ENCODE peak calls at places on chromosome 21, in seven cellular contexts. One of them, this sample, is unnamed.

GRCh38 chr21:40487406-40487805 is 359.6 kb downstream of the DSCAM start:
- DNase-seq in heart left ventricle: no peak
- DNase-seq in ovary: no peak
- DNase-seq in naive thymus-derived CD4-positive, alpha-beta T cell: no peak
- DNase-seq in sigmoid colon: no peak
- DNase-seq in aorta: no peak
- DNase-seq in endodermal cell: peak; percentile 57
- DNase-seq in this sample: no peak

GRCh38 chr21:28704746-28705145 is 287.9 kb downstream of the LTN1 start:
- DNase-seq in heart left ventricle: no peak
- DNase-seq in ovary: no peak
- DNase-seq in naive thymus-derived CD4-positive, alpha-beta T cell: no peak
- DNase-seq in sigmoid colon: no peak
- DNase-seq in aorta: no peak
- DNase-seq in endodermal cell: no peak
- DNase-seq in this sample: no peak

GRCh38 chr21:35565204-35565611 is 495.1 kb downstream of the SETD4 start:
- DNase-seq in heart left ventricle: peak; percentile 66
- DNase-seq in ovary: no peak
- DNase-seq in naive thymus-derived CD4-positive, alpha-beta T cell: no peak
- DNase-seq in sigmoid colon: no peak
- DNase-seq in aorta: peak; percentile 80
- DNase-seq in endodermal cell: peak; percentile 45
- DNase-seq in this sample: no peak

GRCh38 chr21:17757671-17758070 is 61.5 kb downstream of the C21orf91 start:
- DNase-seq in heart left ventricle: no peak
- DNase-seq in ovary: no peak
- DNase-seq in naive thymus-derived CD4-positive, alpha-beta T cell: no peak
- DNase-seq in sigmoid colon: no peak
- DNase-seq in aorta: no peak
- DNase-seq in endodermal cell: no peak
- DNase-seq in this sample: no peak

GRCh38 chr21:22319435-22319834 is 1321.2 kb downstream of the NCAM2 start:
- DNase-seq in heart left ventricle: no peak
- DNase-seq in ovary: no peak
- DNase-seq in naive thymus-derived CD4-positive, alpha-beta T cell: no peak
- DNase-seq in sigmoid colon: no peak
- DNase-seq in aorta: no peak
- DNase-seq in endodermal cell: no peak
- DNase-seq in this sample: no peak

GRCh38 chr21:37184784-37185593 is 82.1 kb downstream of the VPS26C start:
- DNase-seq in heart left ventricle: no peak
- DNase-seq in ovary: no peak
- DNase-seq in naive thymus-derived CD4-positive, alpha-beta T cell: no peak
- DNase-seq in sigmoid colon: no peak
- DNase-seq in aorta: no peak
- DNase-seq in endodermal cell: no peak
- DNase-seq in this sample: no peak

GRCh38 chr21:36135391-36136094 is 664 bp downstream of the CBR3 start:
- DNase-seq in heart left ventricle: peak; percentile 86
- DNase-seq in ovary: peak; percentile 64
- DNase-seq in naive thymus-derived CD4-positive, alpha-beta T cell: peak; percentile 32
- DNase-seq in sigmoid colon: peak; percentile 88
- DNase-seq in aorta: peak; percentile 82
- DNase-seq in endodermal cell: peak; percentile 78
- DNase-seq in this sample: peak; percentile 92

GRCh38 chr21:38773108-38774061 is 32.3 kb upstream of the ETS2 start:
- DNase-seq in heart left ventricle: no peak
- DNase-seq in ovary: no peak
- DNase-seq in naive thymus-derived CD4-positive, alpha-beta T cell: no peak
- DNase-seq in sigmoid colon: no peak
- DNase-seq in aorta: peak; percentile 83
- DNase-seq in endodermal cell: no peak
- DNase-seq in this sample: no peak

GRCh38 chr21:31741116-31741515 is 9.2 kb upstream of the SCAF4 start:
- DNase-seq in heart left ventricle: no peak
- DNase-seq in ovary: no peak
- DNase-seq in naive thymus-derived CD4-positive, alpha-beta T cell: no peak
- DNase-seq in sigmoid colon: no peak
- DNase-seq in aorta: no peak
- DNase-seq in endodermal cell: no peak
- DNase-seq in this sample: no peak

GRCh38 chr21:37642493-37642892 is 273.8 kb downstream of the KCNJ6 start:
- DNase-seq in heart left ventricle: no peak
- DNase-seq in ovary: no peak
- DNase-seq in naive thymus-derived CD4-positive, alpha-beta T cell: no peak
- DNase-seq in sigmoid colon: no peak
- DNase-seq in aorta: no peak
- DNase-seq in endodermal cell: peak; percentile 81
- DNase-seq in this sample: peak; percentile 48

GRCh38 chr21:26850116-26850643 is 5.0 kb upstream of the ADAMTS1 start:
- DNase-seq in heart left ventricle: no peak
- DNase-seq in ovary: no peak
- DNase-seq in naive thymus-derived CD4-positive, alpha-beta T cell: no peak
- DNase-seq in sigmoid colon: no peak
- DNase-seq in aorta: no peak
- DNase-seq in endodermal cell: no peak
- DNase-seq in this sample: peak; percentile 70

GRCh38 chr21:42533306-42533962 is 19.8 kb downstream of the SLC37A1 start:
- DNase-seq in heart left ventricle: no peak
- DNase-seq in ovary: no peak
- DNase-seq in naive thymus-derived CD4-positive, alpha-beta T cell: no peak
- DNase-seq in sigmoid colon: peak; percentile 47
- DNase-seq in aorta: no peak
- DNase-seq in endodermal cell: peak; percentile 24
- DNase-seq in this sample: no peak

GRCh38 chr21:42532466-42533181 is 19.0 kb downstream of the SLC37A1 start:
- DNase-seq in heart left ventricle: peak; percentile 76
- DNase-seq in ovary: no peak
- DNase-seq in naive thymus-derived CD4-positive, alpha-beta T cell: no peak
- DNase-seq in sigmoid colon: peak; percentile 87
- DNase-seq in aorta: peak; percentile 90
- DNase-seq in endodermal cell: no peak
- DNase-seq in this sample: no peak

GRCh38 chr21:42530167-42530518 is 16.5 kb downstream of the SLC37A1 start:
- DNase-seq in heart left ventricle: no peak
- DNase-seq in ovary: no peak
- DNase-seq in naive thymus-derived CD4-positive, alpha-beta T cell: no peak
- DNase-seq in sigmoid colon: peak; percentile 18
- DNase-seq in aorta: no peak
- DNase-seq in endodermal cell: no peak
- DNase-seq in this sample: no peak

GRCh38 chr21:42533963-42534355 is 20.3 kb downstream of the SLC37A1 start:
- DNase-seq in heart left ventricle: no peak
- DNase-seq in ovary: no peak
- DNase-seq in naive thymus-derived CD4-positive, alpha-beta T cell: no peak
- DNase-seq in sigmoid colon: no peak
- DNase-seq in aorta: no peak
- DNase-seq in endodermal cell: peak; percentile 22
- DNase-seq in this sample: no peak

GRCh38 chr21:42531771-42532170 is 18.1 kb downstream of the SLC37A1 start:
- DNase-seq in heart left ventricle: no peak
- DNase-seq in ovary: no peak
- DNase-seq in naive thymus-derived CD4-positive, alpha-beta T cell: no peak
- DNase-seq in sigmoid colon: peak; percentile 57
- DNase-seq in aorta: no peak
- DNase-seq in endodermal cell: no peak
- DNase-seq in this sample: no peak
- H3K4me3 ChIP-seq in heart left ventricle: no peak overlapping the region
- H3K4me3 ChIP-seq in ovary: no peak overlapping the region
- H3K4me3 ChIP-seq in naive thymus-derived CD4-positive, alpha-beta T cell: no peak overlapping the region
- H3K4me3 ChIP-seq in sigmoid colon: no peak overlapping the region
- H3K4me3 ChIP-seq in aorta: no peak overlapping the region
- H3K4me3 ChIP-seq in endodermal cell: no peak overlapping the region
- H3K4me3 ChIP-seq in this sample: no peak overlapping the region

GRCh38 chr21:46092811-46093667 is 4.9 kb upstream of the COL6A2 start:
- DNase-seq in heart left ventricle: no peak
- DNase-seq in ovary: peak; percentile 55
- DNase-seq in naive thymus-derived CD4-positive, alpha-beta T cell: no peak
- DNase-seq in sigmoid colon: peak; percentile 90
- DNase-seq in aorta: peak; percentile 73
- DNase-seq in endodermal cell: peak; percentile 37
- DNase-seq in this sample: no peak

GRCh38 chr21:46093668-46094400 is 4.1 kb upstream of the COL6A2 start:
- DNase-seq in heart left ventricle: no peak
- DNase-seq in ovary: peak; percentile 33
- DNase-seq in naive thymus-derived CD4-positive, alpha-beta T cell: no peak
- DNase-seq in sigmoid colon: peak; percentile 67
- DNase-seq in aorta: peak; percentile 68
- DNase-seq in endodermal cell: peak; percentile 50
- DNase-seq in this sample: no peak

GRCh38 chr21:46092026-46092764 is 5.7 kb upstream of the COL6A2 start:
- DNase-seq in heart left ventricle: peak; percentile 72
- DNase-seq in ovary: peak; percentile 62
- DNase-seq in naive thymus-derived CD4-positive, alpha-beta T cell: no peak
- DNase-seq in sigmoid colon: peak; percentile 97
- DNase-seq in aorta: peak; percentile 92
- DNase-seq in endodermal cell: no peak
- DNase-seq in this sample: no peak

GRCh38 chr21:46091118-46091517 is 6.8 kb upstream of the COL6A2 start:
- DNase-seq in heart left ventricle: no peak
- DNase-seq in ovary: no peak
- DNase-seq in naive thymus-derived CD4-positive, alpha-beta T cell: no peak
- DNase-seq in sigmoid colon: peak; percentile 61
- DNase-seq in aorta: no peak
- DNase-seq in endodermal cell: no peak
- DNase-seq in this sample: no peak

DNA sequence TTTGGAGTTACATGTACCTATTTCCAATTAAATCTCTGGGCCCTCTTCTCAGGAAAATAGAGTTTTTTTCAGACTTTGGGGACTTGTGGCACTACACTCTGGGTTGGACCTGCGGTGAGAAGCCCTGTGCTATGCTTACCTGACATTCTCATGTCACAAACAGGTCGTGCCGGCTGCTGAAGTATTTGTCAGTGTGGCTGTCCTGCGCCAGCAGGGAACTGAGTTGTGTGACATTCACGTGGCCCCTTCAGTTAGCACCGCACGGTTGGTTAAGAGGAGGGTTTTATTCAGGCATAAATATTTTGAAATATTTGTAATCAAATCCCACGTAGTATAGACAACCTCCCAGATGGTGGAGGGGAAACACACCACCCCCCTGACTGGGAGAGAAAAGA is 6.3 kb upstream of the COL6A2 start:
- DNase-seq in heart left ventricle: no peak
- DNase-seq in ovary: peak; percentile 33
- DNase-seq in naive thymus-derived CD4-positive, alpha-beta T cell: no peak
- DNase-seq in sigmoid colon: peak; percentile 63
- DNase-seq in aorta: peak; percentile 33
- DNase-seq in endodermal cell: no peak
- DNase-seq in this sample: no peak
- H3K4me1 ChIP-seq in heart left ventricle: no peaks in the 10 kb centered on the region
- H3K4me1 ChIP-seq in ovary: peaks cover 10% of the 10 kb centered on the region
- H3K4me1 ChIP-seq in naive thymus-derived CD4-positive, alpha-beta T cell: peaks cover 19% of the 10 kb centered on the region
- H3K4me1 ChIP-seq in sigmoid colon: peaks cover 50% of the 10 kb centered on the region
- H3K4me1 ChIP-seq in aorta: no peaks in the 10 kb centered on the region
- H3K4me1 ChIP-seq in endodermal cell: no peaks in the 10 kb centered on the region
- H3K4me1 ChIP-seq in this sample: no peaks in the 10 kb centered on the region

DNA sequence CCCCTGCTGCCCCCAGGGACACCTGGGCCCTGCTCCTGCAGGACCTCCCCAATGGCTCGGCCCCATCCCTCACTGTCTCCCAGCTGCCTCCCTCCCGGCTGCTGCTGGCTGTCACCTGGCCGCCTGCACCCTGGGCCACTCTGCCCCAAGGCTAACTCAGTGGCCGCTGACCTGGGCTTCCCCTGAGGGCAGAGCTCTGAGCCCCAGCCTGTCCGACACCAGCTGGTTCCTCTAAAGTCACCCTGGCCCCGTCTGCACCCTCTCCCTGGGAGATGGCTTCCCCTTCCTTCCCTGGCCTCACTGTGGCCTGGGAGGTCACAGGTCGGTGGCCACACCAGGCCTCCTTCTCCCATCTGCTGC is 15.0 kb downstream of the ITGB2 start:
- DNase-seq in heart left ventricle: peak; percentile 64
- DNase-seq in ovary: no peak
- DNase-seq in naive thymus-derived CD4-positive, alpha-beta T cell: no peak
- DNase-seq in sigmoid colon: no peak
- DNase-seq in aorta: no peak
- DNase-seq in endodermal cell: no peak
- DNase-seq in this sample: no peak
- H3K4me3 ChIP-seq in heart left ventricle: no peak overlapping the region
- H3K4me3 ChIP-seq in ovary: no peak overlapping the region
- H3K4me3 ChIP-seq in naive thymus-derived CD4-positive, alpha-beta T cell: no peak overlapping the region
- H3K4me3 ChIP-seq in sigmoid colon: no peak overlapping the region
- H3K4me3 ChIP-seq in aorta: no peak overlapping the region
- H3K4me3 ChIP-seq in endodermal cell: no peak overlapping the region
- H3K4me3 ChIP-seq in this sample: no peak overlapping the region

GRCh38 chr21:34132905-34133304 is 59.5 kb downstream of the MRPS6 start:
- DNase-seq in heart left ventricle: no peak
- DNase-seq in ovary: no peak
- DNase-seq in naive thymus-derived CD4-positive, alpha-beta T cell: no peak
- DNase-seq in sigmoid colon: no peak
- DNase-seq in aorta: no peak
- DNase-seq in endodermal cell: no peak
- DNase-seq in this sample: no peak

GRCh38 chr21:34132202-34132601 is 58.8 kb downstream of the MRPS6 start:
- DNase-seq in heart left ventricle: no peak
- DNase-seq in ovary: no peak
- DNase-seq in naive thymus-derived CD4-positive, alpha-beta T cell: no peak
- DNase-seq in sigmoid colon: no peak
- DNase-seq in aorta: no peak
- DNase-seq in endodermal cell: no peak
- DNase-seq in this sample: no peak

GRCh38 chr21:34135330-34135729 is 62.0 kb downstream of the MRPS6 start:
- DNase-seq in heart left ventricle: no peak
- DNase-seq in ovary: no peak
- DNase-seq in naive thymus-derived CD4-positive, alpha-beta T cell: no peak
- DNase-seq in sigmoid colon: no peak
- DNase-seq in aorta: no peak
- DNase-seq in endodermal cell: no peak
- DNase-seq in this sample: no peak

GRCh38 chr21:34133392-34133791 is 60.0 kb downstream of the MRPS6 start:
- DNase-seq in heart left ventricle: no peak
- DNase-seq in ovary: no peak
- DNase-seq in naive thymus-derived CD4-positive, alpha-beta T cell: no peak
- DNase-seq in sigmoid colon: no peak
- DNase-seq in aorta: no peak
- DNase-seq in endodermal cell: no peak
- DNase-seq in this sample: no peak

DNA sequence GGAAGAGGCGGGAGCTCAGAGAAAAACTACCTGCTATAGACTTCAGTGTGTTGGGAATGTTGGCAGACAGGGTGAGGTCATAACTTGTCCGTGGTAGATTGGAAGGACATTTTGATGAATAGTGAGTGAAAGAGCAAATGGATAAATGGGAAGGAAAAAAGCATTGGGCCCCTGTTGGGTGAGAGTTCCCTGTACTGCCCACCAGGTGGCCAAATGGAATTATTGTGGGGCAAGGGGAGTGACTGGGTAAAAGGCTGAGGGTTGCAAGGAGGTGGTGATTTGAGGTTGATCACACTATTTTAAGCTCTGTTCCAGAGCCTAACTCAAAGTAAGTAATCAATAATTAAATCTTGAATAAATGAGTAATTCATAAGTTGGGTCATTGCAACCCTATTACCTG is 60.4 kb downstream of the MRPS6 start:
- DNase-seq in heart left ventricle: no peak
- DNase-seq in ovary: no peak
- DNase-seq in naive thymus-derived CD4-positive, alpha-beta T cell: no peak
- DNase-seq in sigmoid colon: no peak
- DNase-seq in aorta: no peak
- DNase-seq in endodermal cell: no peak
- DNase-seq in this sample: no peak
- H3K4me1 ChIP-seq in heart left ventricle: peaks cover 22% of the 10 kb centered on the region
- H3K4me1 ChIP-seq in ovary: peaks cover 24% of the 10 kb centered on the region
- H3K4me1 ChIP-seq in naive thymus-derived CD4-positive, alpha-beta T cell: peaks cover 3% of the 10 kb centered on the region
- H3K4me1 ChIP-seq in sigmoid colon: peaks cover 52% of the 10 kb centered on the region
- H3K4me1 ChIP-seq in aorta: peaks cover 2% of the 10 kb centered on the region
- H3K4me1 ChIP-seq in endodermal cell: peaks cover 6% of the 10 kb centered on the region
- H3K4me1 ChIP-seq in this sample: peaks cover 22% of the 10 kb centered on the region